ENCODE peak calls at places on chromosomes 13 and 19, in six cellular contexts. X is ascending aorta; V is naive thymus-derived CD4-positive, alpha-beta T cell; B is astrocyte; Z is PC-3; T is neural progenitor cell. C is an unnamed sample.

GRCh38 chr13:44013666-44014291 is 134.1 kb downstream of the LACC1 start:
- DNase-seq in X (no peak), V (no peak), B (peak; percentile 79), Z (peak; percentile 33), T (no peak), C (peak; percentile 12)

GRCh38 chr19:7871530-7872305 is 2.5 kb downstream of the PRR36 start:
- DNase-seq in X (peak; percentile 36), V (peak; percentile 86), B (peak; percentile 78), Z (peak; percentile 98), T (peak; percentile 99), C (peak; percentile 95)

GRCh38 chr19:14337510-14337909 is 43.7 kb upstream of the ADGRE5 start:
- DNase-seq in X (no peak), V (peak; percentile 37), B (no peak), Z (peak; percentile 72), T (peak; percentile 58), C (peak; percentile 47)

GRCh38 chr19:5975388-5975728 is 2.6 kb downstream of the RANBP3 start:
- DNase-seq in X (no peak), V (no peak), B (no peak), Z (no peak), T (no peak), C (no peak)

GRCh38 chr19:16041571-16042386 is 34.5 kb upstream of the TPM4 start:
- DNase-seq in X (no peak), V (peak; percentile 73), B (peak; percentile 17), Z (peak; percentile 87), T (peak; percentile 86), C (peak; percentile 80)

GRCh38 chr19:14473915-14474578 is 1.1 kb downstream of the PTGER1 start:
- DNase-seq in X (no peak), V (no peak), B (no peak), Z (peak; percentile 21), T (no peak), C (no peak)

GRCh38 chr19:53864308-53864836 is 3.3 kb upstream of the MYADM start:
- DNase-seq in X (no peak), V (no peak), B (no peak), Z (peak; percentile 80), T (no peak), C (no peak)

GRCh38 chr19:29454109-29454508 is 71.7 kb upstream of the VSTM2B start:
- DNase-seq in X (no peak), V (no peak), B (no peak), Z (no peak), T (no peak), C (no peak)

GRCh38 chr13:65159803-65160202 is 2070.3 kb downstream of the PCDH9 start:
- DNase-seq in X (no peak), V (no peak), B (no peak), Z (no peak), T (no peak), C (no peak)

GRCh38 chr19:14410054-14410774 is 8.9 kb downstream of the DDX39A start:
- DNase-seq in X (no peak), V (peak; percentile 31), B (no peak), Z (no peak), T (no peak), C (no peak)

GRCh38 chr13:35979378-35979911 is 151.7 kb downstream of the DCLK1 start:
- DNase-seq in X (peak; percentile 17), V (no peak), B (peak; percentile 98), Z (peak; percentile 78), T (no peak), C (peak; percentile 52)

GRCh38 chr13:20442798-20443381 is 82.8 kb downstream of the CRYL1 start:
- DNase-seq in X (no peak), V (no peak), B (no peak), Z (peak; percentile 49), T (no peak), C (no peak)

GRCh38 chr19:539429-540030 is 4.3 kb upstream of the GZMM start:
- DNase-seq in X (no peak), V (no peak), B (no peak), Z (no peak), T (no peak), C (no peak)

GRCh38 chr19:51140441-51140840 is 1.7 kb upstream of the SIGLEC7 start:
- DNase-seq in X (no peak), V (no peak), B (no peak), Z (no peak), T (peak; percentile 11), C (no peak)

GRCh38 chr13:24110011-24110410 is 50.5 kb upstream of the SPATA13 start:
- DNase-seq in X (no peak), V (no peak), B (no peak), Z (peak; percentile 17), T (no peak), C (no peak)

GRCh38 chr13:29339386-29340272 is 255.9 kb downstream of the SLC7A1 start:
- DNase-seq in X (no peak), V (no peak), B (no peak), Z (no peak), T (no peak), C (no peak)

GRCh38 chr19:35136231-35136630 is 1.4 kb upstream of the LGI4 start:
- DNase-seq in X (no peak), V (no peak), B (no peak), Z (no peak), T (no peak), C (no peak)

GRCh38 chr19:35134601-35135091 is at the start of gene LGI4:
- DNase-seq in X (no peak), V (no peak), B (no peak), Z (no peak), T (peak; percentile 16), C (no peak)

GRCh38 chr19:35133826-35134225 is 1.0 kb downstream of the LGI4 start:
- DNase-seq in X (no peak), V (no peak), B (no peak), Z (no peak), T (no peak), C (no peak)

GRCh38 chr19:35136977-35137702 is 1.5 kb upstream of the FXYD1 start:
- DNase-seq in X (no peak), V (no peak), B (no peak), Z (no peak), T (no peak), C (no peak)

DNA sequence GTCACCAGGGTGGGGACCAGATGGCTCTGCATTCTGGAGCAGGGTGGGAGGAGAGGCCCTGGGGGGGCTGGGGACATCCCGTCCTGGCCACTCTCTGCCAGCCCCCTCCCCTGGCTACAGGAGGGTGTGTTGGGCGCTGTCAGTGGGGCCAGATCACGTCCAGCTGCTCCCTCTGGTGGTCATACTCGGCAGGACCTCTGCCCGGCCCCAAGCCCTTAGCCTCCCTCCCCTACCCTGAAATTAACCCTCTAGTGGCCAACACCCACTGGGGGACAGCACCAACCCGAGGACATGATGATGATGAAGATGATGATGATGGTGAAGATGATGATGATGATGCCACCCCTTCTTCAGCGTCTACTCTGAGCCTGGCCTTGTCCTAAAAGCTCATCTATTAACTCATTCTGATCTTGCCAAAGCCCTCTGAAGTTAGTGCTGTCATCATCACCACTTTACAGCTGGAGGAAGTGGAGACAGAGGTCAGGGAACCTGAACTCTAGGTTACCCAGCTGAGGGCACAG is 590 bp upstream of the LGI4 start:
- DNase-seq in X (no peak), V (peak; percentile 53), B (peak; percentile 20), Z (peak; percentile 62), T (peak; percentile 88), C (peak; percentile 74)
- H3K4me1 ChIP-seq in X (peaks cover 24% of the 10 kb centered on the region), V (peaks cover under 1% of the 10 kb centered on the region), B (peaks cover 4% of the 10 kb centered on the region), Z (no peaks in the 10 kb centered on the region), T (peaks cover 22% of the 10 kb centered on the region), C (no peaks in the 10 kb centered on the region)

DNA sequence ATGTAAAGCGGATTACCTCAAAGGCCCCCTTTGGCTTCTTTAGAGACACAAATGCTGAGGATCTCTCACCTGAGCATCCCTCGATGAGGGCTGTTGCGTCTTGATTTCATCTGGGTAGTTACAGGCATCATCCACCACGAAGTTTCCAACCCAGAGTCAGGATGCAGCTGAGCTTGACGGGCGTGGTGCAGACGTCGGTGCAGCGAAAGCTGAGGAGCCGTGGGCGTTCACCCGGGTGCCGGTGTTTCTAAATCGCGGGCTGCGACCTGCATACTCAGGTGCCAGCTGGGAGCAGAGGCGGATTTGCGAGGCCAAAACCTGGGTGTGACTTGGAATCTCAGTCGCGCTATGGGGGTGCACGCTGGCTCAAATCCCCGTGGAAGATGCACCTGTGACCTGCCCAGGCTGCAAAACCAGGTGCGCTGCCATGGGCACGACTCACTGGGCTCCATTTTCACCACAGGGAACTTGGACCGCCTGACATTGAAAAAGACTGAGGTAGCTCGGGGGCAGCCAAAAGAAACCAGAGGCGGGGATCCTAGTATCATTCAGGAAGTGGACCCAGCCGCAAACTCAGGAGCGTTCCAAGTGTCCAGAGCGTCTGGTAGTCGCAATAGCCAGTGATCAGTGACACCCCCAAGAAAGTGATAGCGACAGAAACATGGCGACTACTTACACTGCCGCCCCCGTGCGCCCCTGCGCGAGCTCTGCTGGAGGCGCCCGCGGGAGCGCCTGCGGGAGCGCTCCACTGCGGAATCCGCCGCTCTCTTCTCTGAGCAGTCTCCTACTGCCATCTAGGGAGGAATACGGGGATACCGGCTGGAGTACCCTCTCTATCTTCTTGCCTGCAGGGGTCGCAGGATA is 36.4 kb upstream of the IGFL4 start:
- DNase-seq in X (no peak), V (no peak), B (peak; percentile 62), Z (peak; percentile 81), T (peak; percentile 94), C (peak; percentile 78)
- H3K27me3 ChIP-seq in X (peaks cover 3% of the 10 kb centered on the region), V (no peaks in the 10 kb centered on the region), B (peaks cover 25% of the 10 kb centered on the region), Z (peaks cover 38% of the 10 kb centered on the region), T (peaks cover 58% of the 10 kb centered on the region), C (peaks cover 9% of the 10 kb centered on the region)

GRCh38 chr13:21685485-21686064 is 14.7 kb downstream of the FGF9 start:
- DNase-seq in X (no peak), V (no peak), B (no peak), Z (no peak), T (no peak), C (no peak)

GRCh38 chr13:21684576-21684975 is 13.7 kb downstream of the FGF9 start:
- DNase-seq in X (no peak), V (no peak), B (no peak), Z (no peak), T (no peak), C (no peak)

GRCh38 chr13:21686761-21687391 is 16.0 kb downstream of the FGF9 start:
- DNase-seq in X (no peak), V (no peak), B (no peak), Z (no peak), T (no peak), C (no peak)

GRCh38 chr13:21688056-21688455 is 17.2 kb downstream of the FGF9 start:
- DNase-seq in X (no peak), V (no peak), B (no peak), Z (no peak), T (no peak), C (no peak)

GRCh38 chr13:21683034-21683733 is 12.3 kb downstream of the FGF9 start:
- DNase-seq in X (no peak), V (no peak), B (peak; percentile 85), Z (peak; percentile 74), T (no peak), C (peak; percentile 68)
- H3K4me3 ChIP-seq in X (no peak overlapping the region), V (no peak overlapping the region), B (no peak overlapping the region), Z (no peak overlapping the region), T (no peak overlapping the region), C (no peak overlapping the region)

GRCh38 chr13:113819731-113820715 is 43.9 kb downstream of the GAS6 start:
- DNase-seq in X (no peak), V (no peak), B (no peak), Z (no peak), T (no peak), C (peak; percentile 38)
- H3K4me1 ChIP-seq in X (peaks cover 27% of the 10 kb centered on the region), V (peaks cover 10% of the 10 kb centered on the region), B (peaks cover 35% of the 10 kb centered on the region), Z (peaks cover 32% of the 10 kb centered on the region), T (no peaks in the 10 kb centered on the region), C (peaks cover 14% of the 10 kb centered on the region)

C was measured in SJCRH30.